ENCODE peak calls at places on chromosomes 3 and 15, in eight cellular contexts. One of them, this sample, is unnamed.

GRCh38 chr3:117761992-117762944 is 1052.7 kb downstream of the TUSC7 start:
- DNase-seq in psoas muscle: no peak
- DNase-seq in GM12878: no peak
- DNase-seq in spleen: no peak
- DNase-seq in AG09309: no peak
- DNase-seq in brain microvascular endothelial cell: no peak
- DNase-seq in fibroblast of mammary gland: no peak
- DNase-seq in Peyer's patch: no peak
- DNase-seq in this sample: no peak

GRCh38 chr3:189981668-189982067 is 139.0 kb downstream of the P3H2 start:
- DNase-seq in psoas muscle: no peak
- DNase-seq in GM12878: no peak
- DNase-seq in spleen: no peak
- DNase-seq in AG09309: peak; percentile 94
- DNase-seq in brain microvascular endothelial cell: peak; percentile 78
- DNase-seq in fibroblast of mammary gland: peak; percentile 95
- DNase-seq in Peyer's patch: no peak
- DNase-seq in this sample: no peak

GRCh38 chr15:67253103-67253502 is 1.4 kb downstream of the AAGAB start:
- DNase-seq in psoas muscle: no peak
- DNase-seq in GM12878: no peak
- DNase-seq in spleen: no peak
- DNase-seq in AG09309: no peak
- DNase-seq in brain microvascular endothelial cell: no peak
- DNase-seq in fibroblast of mammary gland: no peak
- DNase-seq in Peyer's patch: no peak
- DNase-seq in this sample: no peak

GRCh38 chr3:24963762-24964625 is 464.1 kb upstream of the RARB start:
- DNase-seq in psoas muscle: no peak
- DNase-seq in GM12878: no peak
- DNase-seq in spleen: no peak
- DNase-seq in AG09309: no peak
- DNase-seq in brain microvascular endothelial cell: peak; percentile 41
- DNase-seq in fibroblast of mammary gland: peak; percentile 38
- DNase-seq in Peyer's patch: no peak
- DNase-seq in this sample: no peak

GRCh38 chr15:38941399-38941953 is 376.9 kb upstream of the RASGRP1 start:
- DNase-seq in psoas muscle: no peak
- DNase-seq in GM12878: no peak
- DNase-seq in spleen: no peak
- DNase-seq in AG09309: no peak
- DNase-seq in brain microvascular endothelial cell: peak; percentile 33
- DNase-seq in fibroblast of mammary gland: peak; percentile 18
- DNase-seq in Peyer's patch: no peak
- DNase-seq in this sample: no peak

GRCh38 chr3:126134219-126134975 is 46.0 kb downstream of the ALDH1L1 start:
- DNase-seq in psoas muscle: peak; percentile 86
- DNase-seq in GM12878: no peak
- DNase-seq in spleen: peak; percentile 80
- DNase-seq in AG09309: no peak
- DNase-seq in brain microvascular endothelial cell: peak; percentile 34
- DNase-seq in fibroblast of mammary gland: peak; percentile 45
- DNase-seq in Peyer's patch: no peak
- DNase-seq in this sample: peak; percentile 27

GRCh38 chr3:30768703-30769550 is 125.5 kb downstream of the GADL1 start:
- DNase-seq in psoas muscle: peak; percentile 84
- DNase-seq in GM12878: no peak
- DNase-seq in spleen: peak; percentile 83
- DNase-seq in AG09309: peak; percentile 10
- DNase-seq in brain microvascular endothelial cell: peak; percentile 75
- DNase-seq in fibroblast of mammary gland: peak; percentile 68
- DNase-seq in Peyer's patch: peak; percentile 63
- DNase-seq in this sample: no peak

GRCh38 chr15:34993877-34994276 is 5.8 kb upstream of the ZNF770 start:
- DNase-seq in psoas muscle: no peak
- DNase-seq in GM12878: peak; percentile 93
- DNase-seq in spleen: no peak
- DNase-seq in AG09309: no peak
- DNase-seq in brain microvascular endothelial cell: no peak
- DNase-seq in fibroblast of mammary gland: no peak
- DNase-seq in Peyer's patch: no peak
- DNase-seq in this sample: peak; percentile 75

GRCh38 chr3:61646851-61647525 is 85.6 kb downstream of the PTPRG start:
- DNase-seq in psoas muscle: no peak
- DNase-seq in GM12878: no peak
- DNase-seq in spleen: no peak
- DNase-seq in AG09309: no peak
- DNase-seq in brain microvascular endothelial cell: no peak
- DNase-seq in fibroblast of mammary gland: no peak
- DNase-seq in Peyer's patch: no peak
- DNase-seq in this sample: no peak

GRCh38 chr15:80579611-80580010 is 115.5 kb upstream of the ABHD17C start:
- DNase-seq in psoas muscle: no peak
- DNase-seq in GM12878: no peak
- DNase-seq in spleen: peak; percentile 39
- DNase-seq in AG09309: no peak
- DNase-seq in brain microvascular endothelial cell: no peak
- DNase-seq in fibroblast of mammary gland: no peak
- DNase-seq in Peyer's patch: no peak
- DNase-seq in this sample: no peak

GRCh38 chr15:37136666-37137065 is 36.3 kb upstream of the MEIS2 start:
- DNase-seq in psoas muscle: no peak
- DNase-seq in GM12878: no peak
- DNase-seq in spleen: no peak
- DNase-seq in AG09309: no peak
- DNase-seq in brain microvascular endothelial cell: no peak
- DNase-seq in fibroblast of mammary gland: peak; percentile 24
- DNase-seq in Peyer's patch: no peak
- DNase-seq in this sample: no peak

GRCh38 chr15:74011610-74012009 is 17.1 kb downstream of the PML start:
- DNase-seq in psoas muscle: no peak
- DNase-seq in GM12878: no peak
- DNase-seq in spleen: no peak
- DNase-seq in AG09309: no peak
- DNase-seq in brain microvascular endothelial cell: no peak
- DNase-seq in fibroblast of mammary gland: peak; percentile 63
- DNase-seq in Peyer's patch: no peak
- DNase-seq in this sample: no peak

GRCh38 chr15:73941449-73941848 is 15.2 kb downstream of the LOXL1 start:
- DNase-seq in psoas muscle: no peak
- DNase-seq in GM12878: no peak
- DNase-seq in spleen: no peak
- DNase-seq in AG09309: no peak
- DNase-seq in brain microvascular endothelial cell: no peak
- DNase-seq in fibroblast of mammary gland: no peak
- DNase-seq in Peyer's patch: no peak
- DNase-seq in this sample: no peak

GRCh38 chr3:13161021-13161759 is 88.0 kb upstream of the IQSEC1 start:
- DNase-seq in psoas muscle: no peak
- DNase-seq in GM12878: no peak
- DNase-seq in spleen: no peak
- DNase-seq in AG09309: no peak
- DNase-seq in brain microvascular endothelial cell: peak; percentile 3
- DNase-seq in fibroblast of mammary gland: no peak
- DNase-seq in Peyer's patch: no peak
- DNase-seq in this sample: no peak

GRCh38 chr3:64264491-64265109 is 39.3 kb upstream of the PRICKLE2 start:
- DNase-seq in psoas muscle: no peak
- DNase-seq in GM12878: no peak
- DNase-seq in spleen: no peak
- DNase-seq in AG09309: no peak
- DNase-seq in brain microvascular endothelial cell: peak; percentile 41
- DNase-seq in fibroblast of mammary gland: peak; percentile 76
- DNase-seq in Peyer's patch: no peak
- DNase-seq in this sample: no peak

GRCh38 chr3:29552036-29552435 is 271.2 kb downstream of the RBMS3 start:
- DNase-seq in psoas muscle: no peak
- DNase-seq in GM12878: no peak
- DNase-seq in spleen: no peak
- DNase-seq in AG09309: no peak
- DNase-seq in brain microvascular endothelial cell: peak; percentile 22
- DNase-seq in fibroblast of mammary gland: no peak
- DNase-seq in Peyer's patch: no peak
- DNase-seq in this sample: no peak

GRCh38 chr3:58691997-58692396 is 25.4 kb upstream of the FAM3D start:
- DNase-seq in psoas muscle: no peak
- DNase-seq in GM12878: no peak
- DNase-seq in spleen: no peak
- DNase-seq in AG09309: no peak
- DNase-seq in brain microvascular endothelial cell: no peak
- DNase-seq in fibroblast of mammary gland: peak; percentile 50
- DNase-seq in Peyer's patch: no peak
- DNase-seq in this sample: no peak

GRCh38 chr3:116179091-116179490 is 266.2 kb downstream of the LSAMP start:
- DNase-seq in psoas muscle: no peak
- DNase-seq in GM12878: no peak
- DNase-seq in spleen: no peak
- DNase-seq in AG09309: peak; percentile 61
- DNase-seq in brain microvascular endothelial cell: no peak
- DNase-seq in fibroblast of mammary gland: peak; percentile 74
- DNase-seq in Peyer's patch: no peak
- DNase-seq in this sample: peak; percentile 9

GRCh38 chr3:53464424-53464823 is 30.0 kb upstream of the CACNA1D start:
- DNase-seq in psoas muscle: no peak
- DNase-seq in GM12878: no peak
- DNase-seq in spleen: no peak
- DNase-seq in AG09309: no peak
- DNase-seq in brain microvascular endothelial cell: no peak
- DNase-seq in fibroblast of mammary gland: no peak
- DNase-seq in Peyer's patch: no peak
- DNase-seq in this sample: no peak

GRCh38 chr15:50685191-50685975 is 1.2 kb downstream of the TRPM7 start:
- DNase-seq in psoas muscle: no peak
- DNase-seq in GM12878: no peak
- DNase-seq in spleen: no peak
- DNase-seq in AG09309: no peak
- DNase-seq in brain microvascular endothelial cell: no peak
- DNase-seq in fibroblast of mammary gland: no peak
- DNase-seq in Peyer's patch: no peak
- DNase-seq in this sample: no peak

DNA sequence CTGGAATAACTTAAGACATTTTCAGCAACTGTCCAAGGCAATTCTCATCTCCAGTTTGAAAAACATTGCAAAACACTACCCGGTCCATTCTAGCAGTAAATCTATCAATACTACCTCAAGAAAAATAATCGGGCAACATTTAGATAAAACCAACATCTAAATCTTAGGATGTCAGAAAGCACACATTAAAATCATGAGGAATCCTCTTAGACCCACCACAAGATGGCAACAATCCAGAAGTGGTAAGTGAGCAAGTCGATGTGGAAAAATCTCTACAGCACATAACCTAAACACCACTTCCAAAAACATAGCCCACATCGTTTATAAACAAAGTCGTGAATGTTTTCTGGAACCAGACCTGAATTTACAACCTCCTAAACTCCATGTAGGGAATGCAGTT is 5.7 kb downstream of the PLCH1 start:
- DNase-seq in psoas muscle: no peak
- DNase-seq in GM12878: no peak
- DNase-seq in spleen: no peak
- DNase-seq in AG09309: no peak
- DNase-seq in brain microvascular endothelial cell: no peak
- DNase-seq in fibroblast of mammary gland: peak; percentile 12
- DNase-seq in Peyer's patch: no peak
- DNase-seq in this sample: no peak
- TF ChIP-seq CTCF in psoas muscle: no peak
- TF ChIP-seq CTCF in GM12878: no peak
- TF ChIP-seq CTCF in spleen: no peak
- TF ChIP-seq CTCF in AG09309: no peak
- TF ChIP-seq CTCF in brain microvascular endothelial cell: peak; percentile 11
- TF ChIP-seq CTCF in fibroblast of mammary gland: no peak
- TF ChIP-seq CTCF in Peyer's patch: no peak
- TF ChIP-seq CTCF in this sample: no peak

DNA sequence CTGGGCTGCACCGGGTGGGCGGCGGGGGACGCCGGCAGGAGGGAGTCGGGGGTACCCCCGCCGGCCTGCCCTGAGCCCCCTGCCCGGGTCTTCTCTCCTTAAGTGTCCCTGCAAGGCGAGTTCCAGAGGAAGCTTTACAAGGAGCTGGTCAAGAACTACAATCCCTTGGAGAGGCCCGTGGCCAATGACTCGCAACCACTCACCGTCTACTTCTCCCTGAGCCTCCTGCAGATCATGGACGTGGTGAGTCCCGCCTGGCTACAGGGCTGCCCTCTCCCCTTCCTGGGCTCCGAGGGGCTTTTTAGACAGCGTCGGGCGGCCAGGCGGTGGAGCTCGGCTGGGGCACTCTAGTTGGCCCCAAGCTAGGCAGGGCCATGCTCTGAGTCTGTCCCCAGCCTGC is 480 bp downstream of the CHRNA7 start:
- DNase-seq in psoas muscle: no peak
- DNase-seq in GM12878: no peak
- DNase-seq in spleen: no peak
- DNase-seq in AG09309: no peak
- DNase-seq in brain microvascular endothelial cell: no peak
- DNase-seq in fibroblast of mammary gland: no peak
- DNase-seq in Peyer's patch: no peak
- DNase-seq in this sample: peak; percentile 10
- H3K4me3 ChIP-seq in psoas muscle: peak overlapping the region; percentile 83
- H3K4me3 ChIP-seq in GM12878: no peak overlapping the region
- H3K4me3 ChIP-seq in spleen: peak overlapping the region; percentile 67
- H3K4me3 ChIP-seq in AG09309: no peak overlapping the region
- H3K4me3 ChIP-seq in brain microvascular endothelial cell: peak overlapping the region; percentile 48
- H3K4me3 ChIP-seq in fibroblast of mammary gland: no peak overlapping the region
- H3K4me3 ChIP-seq in Peyer's patch: peak overlapping the region; percentile 75
- H3K4me3 ChIP-seq in this sample: peak overlapping the region; percentile 48

DNA sequence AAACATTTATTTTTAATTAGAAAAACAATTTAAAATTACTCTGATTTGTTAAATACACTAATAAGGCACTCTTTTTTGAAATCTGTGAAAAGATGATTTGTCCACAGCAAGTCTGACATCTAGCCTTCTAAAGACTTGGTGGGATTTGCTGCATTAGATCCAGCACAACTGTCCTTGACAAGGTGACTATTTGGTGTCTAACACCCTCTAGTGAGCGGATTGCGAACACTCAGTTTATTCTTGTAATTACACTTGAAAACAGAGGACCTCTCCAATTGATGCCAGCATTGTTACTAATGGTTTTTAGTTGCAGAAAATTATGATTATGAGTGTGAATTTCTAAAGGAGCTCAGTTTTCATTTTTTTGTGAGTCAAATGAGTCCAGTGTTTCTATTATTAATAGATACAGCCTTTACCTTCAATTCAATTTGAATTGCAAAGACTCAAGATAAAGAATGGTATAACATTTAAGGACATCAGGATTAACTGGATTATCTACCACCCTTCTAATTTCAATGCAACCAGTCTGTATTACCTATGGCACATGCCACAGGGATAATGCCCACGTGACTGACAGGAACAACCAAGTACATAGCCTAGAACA is 29.7 kb upstream of the STRIT1 start:
- DNase-seq in psoas muscle: no peak
- DNase-seq in GM12878: peak; percentile 9
- DNase-seq in spleen: no peak
- DNase-seq in AG09309: peak; percentile 66
- DNase-seq in brain microvascular endothelial cell: peak; percentile 74
- DNase-seq in fibroblast of mammary gland: peak; percentile 93
- DNase-seq in Peyer's patch: no peak
- DNase-seq in this sample: no peak
- TF ChIP-seq CTCF in psoas muscle: peak; percentile 78
- TF ChIP-seq CTCF in GM12878: peak; percentile 61
- TF ChIP-seq CTCF in spleen: peak; percentile 42
- TF ChIP-seq CTCF in AG09309: peak; percentile 70
- TF ChIP-seq CTCF in brain microvascular endothelial cell: peak; percentile 73
- TF ChIP-seq CTCF in fibroblast of mammary gland: peak; percentile 87
- TF ChIP-seq CTCF in Peyer's patch: no peak
- TF ChIP-seq CTCF in this sample: peak; percentile 63

GRCh38 chr3:195282982-195283381 is 12.0 kb upstream of the XXYLT1 start:
- DNase-seq in psoas muscle: no peak
- DNase-seq in GM12878: no peak
- DNase-seq in spleen: no peak
- DNase-seq in AG09309: no peak
- DNase-seq in brain microvascular endothelial cell: no peak
- DNase-seq in fibroblast of mammary gland: no peak
- DNase-seq in Peyer's patch: no peak
- DNase-seq in this sample: no peak
- H3K4me3 ChIP-seq in psoas muscle: no peak overlapping the region
- H3K4me3 ChIP-seq in GM12878: no peak overlapping the region
- H3K4me3 ChIP-seq in spleen: no peak overlapping the region
- H3K4me3 ChIP-seq in AG09309: no peak overlapping the region
- H3K4me3 ChIP-seq in brain microvascular endothelial cell: no peak overlapping the region
- H3K4me3 ChIP-seq in fibroblast of mammary gland: no peak overlapping the region
- H3K4me3 ChIP-seq in Peyer's patch: no peak overlapping the region
- H3K4me3 ChIP-seq in this sample: no peak overlapping the region